ENCODE peak calls at places on chromosomes 5 and 9, in eight cellular contexts. R, I, K, O, Z, S, G and H are unnamed samples.
A peak's percentile ranks its signal among the peaks of the same experiment; 100 is the strongest.

GRCh38 chr9:129544766-129545165 is 76.1 kb downstream of the C9orf50 start:
- DNase-seq in R (no peak), I (no peak), K (no peak), O (no peak), Z (no peak), S (no peak), G (no peak), H (no peak)

GRCh38 chr9:112348257-112348992 is 15.0 kb upstream of the PTBP3 start:
- DNase-seq in R (peak; percentile 94), I (peak; percentile 94), K (peak; percentile 87), O (no peak), Z (peak; percentile 25), S (peak; percentile 80), G (peak; percentile 62), H (peak; percentile 94)

GRCh38 chr9:138052635-138053320 is 175.2 kb downstream of the CACNA1B start:
- DNase-seq in R (no peak), I (no peak), K (no peak), O (no peak), Z (no peak), S (no peak), G (no peak), H (no peak)

GRCh38 chr9:114228034-114228808 is 72.9 kb downstream of the COL27A1 start:
- DNase-seq in R (no peak), I (no peak), K (no peak), O (no peak), Z (no peak), S (no peak), G (no peak), H (no peak)

GRCh38 chr5:115844321-115844817 is 2.6 kb downstream of the AP3S1 start:
- DNase-seq in R (no peak), I (no peak), K (no peak), O (no peak), Z (no peak), S (no peak), G (no peak), H (no peak)

GRCh38 chr5:82349651-82350050 is 71.5 kb upstream of the RPS23 start:
- DNase-seq in R (peak; percentile 34), I (peak; percentile 57), K (no peak), O (peak; percentile 76), Z (peak; percentile 17), S (no peak), G (no peak), H (peak; percentile 44)

GRCh38 chr9:23590601-23591000 is 235.4 kb downstream of the ELAVL2 start:
- DNase-seq in R (no peak), I (no peak), K (no peak), O (no peak), Z (no peak), S (no peak), G (no peak), H (no peak)

GRCh38 chr5:57456531-57457135 is 26.0 kb downstream of the ACTBL2 start:
- DNase-seq in R (peak; percentile 26), I (no peak), K (no peak), O (no peak), Z (no peak), S (no peak), G (no peak), H (no peak)

GRCh38 chr5:62650197-62650596 is 71.6 kb downstream of the LRRC70 start:
- DNase-seq in R (no peak), I (no peak), K (no peak), O (no peak), Z (no peak), S (no peak), G (no peak), H (no peak)

GRCh38 chr9:114616684-114617520 is 5.8 kb downstream of the TMEM268 start:
- DNase-seq in R (peak; percentile 60), I (no peak), K (no peak), O (no peak), Z (peak; percentile 13), S (peak; percentile 67), G (peak; percentile 60), H (peak; percentile 89)

GRCh38 chr5:113268232-113268631 is 166.6 kb downstream of the TSSK1B start:
- DNase-seq in R (no peak), I (no peak), K (no peak), O (no peak), Z (no peak), S (no peak), G (no peak), H (no peak)

GRCh38 chr5:18281947-18282557 is 647.8 kb downstream of the TAF11L14 start:
- DNase-seq in R (no peak), I (peak; percentile 77), K (no peak), O (no peak), Z (no peak), S (no peak), G (no peak), H (no peak)

GRCh38 chr5:113296681-113297080 is 138.1 kb downstream of the TSSK1B start:
- DNase-seq in R (no peak), I (no peak), K (no peak), O (no peak), Z (no peak), S (no peak), G (no peak), H (no peak)

GRCh38 chr5:17828709-17829108 is 194.4 kb downstream of the TAF11L14 start:
- DNase-seq in R (no peak), I (no peak), K (no peak), O (no peak), Z (no peak), S (no peak), G (no peak), H (no peak)

GRCh38 chr5:36403601-36404311 is 102.1 kb upstream of the RANBP3L start:
- DNase-seq in R (no peak), I (peak; percentile 96), K (no peak), O (no peak), Z (no peak), S (peak; percentile 28), G (no peak), H (no peak)

GRCh38 chr9:99357575-99357974 is 135.5 kb downstream of the SEC61B start:
- DNase-seq in R (no peak), I (no peak), K (no peak), O (no peak), Z (no peak), S (peak; percentile 65), G (no peak), H (no peak)

GRCh38 chr5:159456722-159457462 is 126.6 kb upstream of the IL12B start:
- DNase-seq in R (no peak), I (no peak), K (no peak), O (no peak), Z (no peak), S (no peak), G (no peak), H (no peak)

GRCh38 chr5:121688126-121688525 is 163.6 kb upstream of the FTMT start:
- DNase-seq in R (no peak), I (no peak), K (no peak), O (no peak), Z (no peak), S (no peak), G (no peak), H (no peak)

GRCh38 chr5:178068293-178068692 is 45.0 kb upstream of the N4BP3 start:
- DNase-seq in R (no peak), I (peak; percentile 25), K (no peak), O (peak; percentile 82), Z (no peak), S (no peak), G (no peak), H (no peak)

GRCh38 chr9:113828211-113828610 is 47.9 kb upstream of the ZNF618 start:
- DNase-seq in R (no peak), I (peak; percentile 18), K (no peak), O (no peak), Z (no peak), S (no peak), G (no peak), H (no peak)

GRCh38 chr5:172766287-172767104 is 4.5 kb downstream of the DUSP1 start:
- DNase-seq in R (no peak), I (peak; percentile 23), K (peak; percentile 68), O (no peak), Z (peak; percentile 87), S (peak; percentile 69), G (peak; percentile 89), H (peak; percentile 62)

DNA sequence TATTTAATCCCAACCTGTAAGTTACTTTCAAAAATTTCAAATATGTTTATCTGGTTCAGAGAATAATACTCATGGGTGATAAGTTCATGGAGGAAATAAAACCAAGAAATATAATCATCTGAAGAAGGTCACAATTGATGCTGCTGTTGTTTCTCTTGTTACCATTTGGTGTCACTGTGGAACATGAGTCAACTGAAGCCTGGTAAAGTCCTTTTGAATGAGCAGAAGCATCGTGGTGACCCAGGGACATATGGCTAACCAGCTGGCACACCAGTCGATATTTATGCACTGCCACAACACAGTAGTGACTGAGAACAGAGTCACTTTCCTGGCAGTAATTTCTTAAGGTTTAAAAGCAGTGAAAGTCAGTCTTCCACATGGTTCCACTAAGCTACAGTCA is 612.9 kb upstream of the TLE4 start:
- DNase-seq in R (no peak), I (peak; percentile 9), K (no peak), O (no peak), Z (no peak), S (no peak), G (no peak), H (no peak)
- TF ChIP-seq CTCF in R (no peak), I (peak; percentile 24), K (no peak), O (peak; percentile 35), Z (no peak), S (no peak), G (no peak), H (no peak)

GRCh38 chr5:72171667-72172066 is 64.4 kb downstream of the MAP1B start:
- DNase-seq in R (no peak), I (no peak), K (no peak), O (no peak), Z (no peak), S (peak; percentile 37), G (no peak), H (no peak)

GRCh38 chr5:72167257-72167656 is 60.0 kb downstream of the MAP1B start:
- DNase-seq in R (no peak), I (peak; percentile 26), K (no peak), O (no peak), Z (no peak), S (no peak), G (no peak), H (no peak)

GRCh38 chr5:72166070-72166979 is 59.0 kb downstream of the MAP1B start:
- DNase-seq in R (no peak), I (peak; percentile 99), K (no peak), O (no peak), Z (no peak), S (peak; percentile 39), G (peak; percentile 59), H (no peak)

GRCh38 chr5:72170101-72170500 is 62.8 kb downstream of the MAP1B start:
- DNase-seq in R (no peak), I (no peak), K (no peak), O (no peak), Z (no peak), S (no peak), G (no peak), H (no peak)

GRCh38 chr5:72167790-72168189 is 60.5 kb downstream of the MAP1B start:
- DNase-seq in R (no peak), I (no peak), K (no peak), O (no peak), Z (no peak), S (peak; percentile 39), G (no peak), H (no peak)
- H3K36me3 ChIP-seq in R (no peaks in the 10 kb centered on the region), I (no peaks in the 10 kb centered on the region), K (no peaks in the 10 kb centered on the region), O (no peaks in the 10 kb centered on the region), Z (no peaks in the 10 kb centered on the region), S (no peaks in the 10 kb centered on the region), G (no peaks in the 10 kb centered on the region), H (no peaks in the 10 kb centered on the region)

GRCh38 chr9:98045234-98046160 is 11.0 kb upstream of the NANS start:
- DNase-seq in R (no peak), I (no peak), K (no peak), O (peak; percentile 50), Z (no peak), S (no peak), G (no peak), H (no peak)
- H3K4me3 ChIP-seq in R (no peak overlapping the region), I (no peak overlapping the region), K (no peak overlapping the region), O (peak overlapping the region; percentile 52), Z (peak overlapping the region; percentile 21), S (no peak overlapping the region), G (peak overlapping the region; percentile 39), H (no peak overlapping the region)

GRCh38 chr9:105475302-105475701 is 27.5 kb downstream of the FSD1L start:
- DNase-seq in R (no peak), I (peak; percentile 20), K (no peak), O (no peak), Z (no peak), S (no peak), G (no peak), H (no peak)
- TF ChIP-seq CTCF in R (peak; percentile 19), I (peak; percentile 53), K (peak; percentile 9), O (peak; percentile 39), Z (no peak), S (peak; percentile 56), G (no peak), H (no peak)